ENCODE peak calls at places on chromosomes 3 and 15, in nine cellular contexts. One of them, this sample, is unnamed.

GRCh38 chr15:72342385-72342784 is 22.4 kb upstream of the CELF6 start:
- DNase-seq in NCI-H774: no peak
- DNase-seq in psoas muscle: peak
- DNase-seq in COR-L47: peak
- DNase-seq in hypothalamus: no peak
- DNase-seq in left ventricle myocardium inferior: no peak
- DNase-seq in A549: peak
- DNase-seq in NCI-H2081: no peak
- DNase-seq in PC-3: peak
- DNase-seq in this sample: no peak

GRCh38 chr15:64617727-64618126 is 157.3 kb downstream of the ZNF609 start:
- DNase-seq in NCI-H774: no peak
- DNase-seq in psoas muscle: no peak
- DNase-seq in COR-L47: no peak
- DNase-seq in hypothalamus: no peak
- DNase-seq in left ventricle myocardium inferior: no peak
- DNase-seq in A549: no peak
- DNase-seq in NCI-H2081: no peak
- DNase-seq in PC-3: no peak
- DNase-seq in this sample: no peak

GRCh38 chr3:14152963-14153355 is 25.4 kb downstream of the XPC start:
- DNase-seq in NCI-H774: no peak
- DNase-seq in psoas muscle: no peak
- DNase-seq in COR-L47: no peak
- DNase-seq in hypothalamus: no peak
- DNase-seq in left ventricle myocardium inferior: no peak
- DNase-seq in A549: no peak
- DNase-seq in NCI-H2081: no peak
- DNase-seq in PC-3: no peak
- DNase-seq in this sample: no peak

GRCh38 chr3:134644731-134645514 is 5.9 kb downstream of the KY start:
- DNase-seq in NCI-H774: no peak
- DNase-seq in psoas muscle: peak
- DNase-seq in COR-L47: no peak
- DNase-seq in hypothalamus: no peak
- DNase-seq in left ventricle myocardium inferior: peak
- DNase-seq in A549: no peak
- DNase-seq in NCI-H2081: no peak
- DNase-seq in PC-3: no peak
- DNase-seq in this sample: no peak

GRCh38 chr15:99408236-99409096 is 157.2 kb downstream of the LRRC28 start:
- DNase-seq in NCI-H774: no peak
- DNase-seq in psoas muscle: no peak
- DNase-seq in COR-L47: no peak
- DNase-seq in hypothalamus: no peak
- DNase-seq in left ventricle myocardium inferior: peak
- DNase-seq in A549: peak
- DNase-seq in NCI-H2081: no peak
- DNase-seq in PC-3: no peak
- DNase-seq in this sample: no peak

GRCh38 chr3:129890891-129891290 is 2.6 kb downstream of the TMCC1 start:
- DNase-seq in NCI-H774: no peak
- DNase-seq in psoas muscle: no peak
- DNase-seq in COR-L47: no peak
- DNase-seq in hypothalamus: no peak
- DNase-seq in left ventricle myocardium inferior: no peak
- DNase-seq in A549: no peak
- DNase-seq in NCI-H2081: no peak
- DNase-seq in PC-3: no peak
- DNase-seq in this sample: no peak

GRCh38 chr3:110495201-110495927 is 576.3 kb upstream of the NECTIN3 start:
- DNase-seq in NCI-H774: no peak
- DNase-seq in psoas muscle: no peak
- DNase-seq in COR-L47: no peak
- DNase-seq in hypothalamus: no peak
- DNase-seq in left ventricle myocardium inferior: no peak
- DNase-seq in A549: peak
- DNase-seq in NCI-H2081: no peak
- DNase-seq in PC-3: peak
- DNase-seq in this sample: no peak

GRCh38 chr3:186640473-186640818 is 247 bp downstream of the FETUB start:
- DNase-seq in NCI-H774: no peak
- DNase-seq in psoas muscle: peak
- DNase-seq in COR-L47: no peak
- DNase-seq in hypothalamus: no peak
- DNase-seq in left ventricle myocardium inferior: peak
- DNase-seq in A549: peak
- DNase-seq in NCI-H2081: no peak
- DNase-seq in PC-3: peak
- DNase-seq in this sample: no peak

GRCh38 chr3:128309026-128309425 is 155.7 kb downstream of the EEFSEC start:
- DNase-seq in NCI-H774: peak
- DNase-seq in psoas muscle: no peak
- DNase-seq in COR-L47: peak
- DNase-seq in hypothalamus: no peak
- DNase-seq in left ventricle myocardium inferior: peak
- DNase-seq in A549: no peak
- DNase-seq in NCI-H2081: peak
- DNase-seq in PC-3: no peak
- DNase-seq in this sample: no peak

GRCh38 chr15:69979269-69979668 is 118.4 kb downstream of the TLE3 start:
- DNase-seq in NCI-H774: no peak
- DNase-seq in psoas muscle: no peak
- DNase-seq in COR-L47: no peak
- DNase-seq in hypothalamus: no peak
- DNase-seq in left ventricle myocardium inferior: no peak
- DNase-seq in A549: peak
- DNase-seq in NCI-H2081: no peak
- DNase-seq in PC-3: peak
- DNase-seq in this sample: no peak